ENCODE peak calls at places on chromosomes 16 and 17, in nine cellular contexts. J, Y, F, I, U, Q, B, M and Z are unnamed samples.

GRCh38 chr16:23670137-23670776 is 8.4 kb upstream of the PLK1 start:
- DNase-seq in Q (no peak), U (no peak), M (peak; percentile 77), J (no peak), Y (no peak), B (no peak), I (no peak), F (no peak), Z (no peak)

GRCh38 chr16:12750554-12750918 is 53.2 kb downstream of the CPPED1 start:
- DNase-seq in I (no peak), J (no peak), M (no peak), Y (no peak), B (no peak), F (no peak), Q (no peak), U (no peak), Z (no peak)

GRCh38 chr16:7482596-7483290 is 150.1 kb downstream of the RBFOX1 start:
- DNase-seq in F (no peak), Y (no peak), Q (no peak), M (no peak), J (no peak), I (no peak), B (no peak), U (no peak), Z (no peak)

GRCh38 chr16:17448640-17449638 is 21.8 kb downstream of the XYLT1 start:
- DNase-seq in U (no peak), I (peak; percentile 87), Y (no peak), B (no peak), M (no peak), J (no peak), Q (no peak), F (no peak), Z (peak; percentile 20)

GRCh38 chr17:17235212-17236174 is 1.5 kb downstream of the FLCN start:
- DNase-seq in F (no peak), Y (no peak), U (peak; percentile 22), M (no peak), J (no peak), B (no peak), I (no peak), Q (no peak), Z (no peak)

GRCh38 chr17:48655913-48656312 is 29.8 kb upstream of the HOXB9 start:
- DNase-seq in F (no peak), J (no peak), B (no peak), I (no peak), Q (no peak), Y (no peak), M (no peak), U (no peak), Z (no peak)

GRCh38 chr16:21277927-21278706 is at the start of gene CRYM:
- DNase-seq in F (peak; percentile 52), Q (no peak), I (no peak), J (peak; percentile 89), B (peak; percentile 85), U (peak; percentile 35), Y (no peak), M (no peak), Z (peak; percentile 93)

GRCh38 chr16:84881702-84882521 is 62.1 kb downstream of the CRISPLD2 start:
- DNase-seq in F (peak; percentile 67), M (no peak), U (peak; percentile 43), Y (no peak), B (peak; percentile 76), Q (no peak), J (no peak), I (no peak), Z (peak; percentile 55)

DNA sequence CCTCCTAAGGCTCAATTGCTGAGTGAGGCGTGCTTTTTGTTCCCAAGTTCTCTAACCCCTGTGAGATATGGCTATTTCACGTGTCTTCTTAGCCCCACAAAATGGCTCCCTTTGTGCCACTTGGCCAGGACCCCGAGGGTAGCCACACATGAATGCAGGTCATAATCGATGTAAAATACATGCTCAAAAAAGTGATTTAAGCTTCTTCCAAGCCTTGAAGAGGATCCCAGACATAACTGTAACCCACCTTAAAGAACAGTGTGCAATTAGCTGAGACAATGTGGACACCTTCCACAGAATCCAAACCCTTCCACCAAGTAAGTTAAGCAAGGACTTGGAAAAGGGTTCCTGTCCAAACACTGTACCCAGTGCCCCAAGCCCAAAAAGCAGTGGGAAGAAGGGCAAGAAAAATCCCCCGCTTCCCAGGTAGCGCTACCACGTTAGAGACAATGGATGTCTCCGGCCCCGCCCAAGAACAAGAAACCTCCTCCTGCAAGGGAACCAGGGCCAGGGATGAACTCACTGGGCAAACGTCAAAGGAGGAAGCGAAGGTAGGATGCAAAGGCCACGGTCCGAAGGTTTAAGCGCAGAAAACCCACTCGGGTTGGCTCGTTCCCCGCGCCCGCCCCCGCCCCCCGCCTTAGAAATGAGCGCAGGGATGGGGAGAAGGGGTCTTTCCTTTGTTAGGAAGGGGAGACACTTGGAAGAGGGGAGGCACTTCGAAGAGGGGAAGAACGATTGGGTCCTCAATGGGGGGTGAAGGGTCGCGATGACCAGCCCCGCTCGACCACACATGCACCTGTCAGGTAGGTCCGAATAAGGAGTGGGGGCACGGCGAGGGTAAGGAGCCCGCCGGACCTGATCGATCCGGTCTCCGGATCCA is 1.1 kb downstream of the JPT1 start:
- DNase-seq in B (peak; percentile 20), I (no peak), F (peak; percentile 71), M (no peak), J (peak; percentile 77), Q (no peak), Y (no peak), U (peak; percentile 34), Z (peak; percentile 72)
- TF ChIP-seq REST in B (no peak), I (no peak), F (peak; percentile 13), M (no peak), J (no peak), Q (no peak), Y (no peak), U (no peak), Z (no peak)

GRCh38 chr17:47275245-47275984 is 21.8 kb downstream of the ITGB3 start:
- DNase-seq in F (no peak), I (no peak), J (peak; percentile 71), B (peak; percentile 71), M (no peak), U (no peak), Y (no peak), Q (no peak), Z (peak; percentile 93)
- TF ChIP-seq REST in F (no peak), I (no peak), J (no peak), B (no peak), M (no peak), U (no peak), Y (no peak), Q (no peak), Z (no peak)

GRCh38 chr17:28655160-28655559 is 6.5 kb downstream of the SDF2 start:
- DNase-seq in Q (no peak), U (no peak), J (no peak), F (no peak), I (no peak), B (no peak), M (no peak), Y (no peak), Z (no peak)
- TF ChIP-seq REST in Q (no peak), U (no peak), J (no peak), F (no peak), I (no peak), B (no peak), M (no peak), Y (no peak), Z (no peak)

GRCh38 chr16:50207652-50208051 is 54.5 kb downstream of the TENT4B start:
- DNase-seq in Y (no peak), U (no peak), I (no peak), Q (no peak), B (no peak), F (no peak), M (no peak), J (no peak), Z (no peak)
- TF ChIP-seq REST in Y (no peak), U (no peak), I (no peak), Q (no peak), B (no peak), F (no peak), M (no peak), J (no peak), Z (no peak)

DNA sequence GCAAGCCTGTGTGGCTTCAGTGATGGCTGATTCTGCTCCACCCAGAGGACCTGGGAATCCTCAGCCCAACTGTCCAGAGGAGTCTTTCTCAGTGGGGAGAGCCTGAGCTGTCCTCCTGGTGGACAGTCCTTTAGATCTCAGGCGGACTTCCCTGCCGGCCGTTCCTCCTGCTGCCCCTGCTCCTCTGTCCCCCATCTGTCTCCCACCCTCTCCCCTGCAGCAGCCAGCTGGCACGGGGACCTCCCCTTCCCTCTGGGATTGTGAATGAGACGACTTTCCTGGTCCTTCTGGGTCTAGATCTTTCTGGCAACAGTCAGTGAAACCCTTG is 279.7 kb downstream of the SEC14L1 start:
- DNase-seq in Y (no peak), F (no peak), J (no peak), B (no peak), Q (no peak), M (no peak), I (no peak), U (no peak), Z (peak; percentile 51)
- TF ChIP-seq REST in Y (no peak), F (no peak), J (no peak), B (no peak), Q (no peak), M (no peak), I (no peak), U (no peak), Z (no peak)